ENCODE peak calls at places on chromosome 5, in eight cellular contexts. Z, M, V, D, B, K, W and S are unnamed samples.

GRCh38 chr5:87997662-87998061 is 271.0 kb downstream of the TMEM161B start:
- DNase-seq in Z (no peak), M (no peak), V (no peak), D (no peak), B (no peak), K (no peak), W (no peak), S (no peak)

GRCh38 chr5:116573617-116574431 is 799 bp downstream of the SEMA6A start:
- DNase-seq in Z (no peak), M (peak; percentile 45), V (peak; percentile 59), D (no peak), B (peak; percentile 62), K (peak; percentile 44), W (no peak), S (no peak)

GRCh38 chr5:64773533-64773932 is 4.8 kb downstream of the CWC27 start:
- DNase-seq in Z (no peak), M (peak; percentile 5), V (no peak), D (no peak), B (no peak), K (no peak), W (no peak), S (no peak)

GRCh38 chr5:126098330-126099017 is 324.7 kb upstream of the GRAMD2B start:
- DNase-seq in Z (no peak), M (no peak), V (no peak), D (no peak), B (no peak), K (no peak), W (no peak), S (no peak)

GRCh38 chr5:131634666-131634995 is 398 bp downstream of the RAPGEF6 start:
- DNase-seq in Z (peak; percentile 61), M (peak; percentile 10), V (no peak), D (peak; percentile 57), B (peak; percentile 84), K (peak; percentile 61), W (no peak), S (no peak)

GRCh38 chr5:56673171-56673570 is 142.2 kb upstream of the MAP3K1 start:
- DNase-seq in Z (no peak), M (no peak), V (no peak), D (no peak), B (no peak), K (no peak), W (no peak), S (no peak)

GRCh38 chr5:123035320-123035949 is 1.1 kb downstream of the PPIC start:
- DNase-seq in Z (no peak), M (peak; percentile 42), V (peak; percentile 35), D (peak; percentile 27), B (peak; percentile 76), K (peak; percentile 85), W (no peak), S (no peak)

GRCh38 chr5:126138475-126139005 is 284.7 kb upstream of the GRAMD2B start:
- DNase-seq in Z (no peak), M (no peak), V (no peak), D (no peak), B (no peak), K (no peak), W (no peak), S (no peak)

GRCh38 chr5:58064799-58065198 is 395.1 kb downstream of the PLK2 start:
- DNase-seq in Z (no peak), M (no peak), V (no peak), D (no peak), B (no peak), K (no peak), W (peak; percentile 55), S (no peak)

GRCh38 chr5:5492087-5492933 is 69.8 kb downstream of the ICE1 start:
- DNase-seq in Z (no peak), M (peak; percentile 76), V (peak; percentile 71), D (no peak), B (no peak), K (peak; percentile 21), W (no peak), S (peak; percentile 18)

GRCh38 chr5:117431091-117431490 is 856.5 kb upstream of the SEMA6A start:
- DNase-seq in Z (no peak), M (no peak), V (no peak), D (no peak), B (no peak), K (no peak), W (no peak), S (no peak)

GRCh38 chr5:123880875-123881274 is 368.9 kb downstream of the CSNK1G3 start:
- DNase-seq in Z (no peak), M (no peak), V (no peak), D (no peak), B (no peak), K (no peak), W (no peak), S (no peak)

GRCh38 chr5:89016741-89017312 is 133.8 kb upstream of the MEF2C start:
- DNase-seq in Z (no peak), M (no peak), V (no peak), D (no peak), B (no peak), K (no peak), W (no peak), S (no peak)

GRCh38 chr5:158802941-158803341 is 296.8 kb downstream of the EBF1 start:
- DNase-seq in Z (no peak), M (no peak), V (no peak), D (no peak), B (no peak), K (no peak), W (peak; percentile 47), S (no peak)

GRCh38 chr5:134145779-134146581 is 30.8 kb downstream of the SKP1 start:
- DNase-seq in Z (no peak), M (peak; percentile 60), V (peak; percentile 81), D (peak; percentile 77), B (peak; percentile 61), K (peak; percentile 75), W (no peak), S (no peak)

GRCh38 chr5:154521756-154522155 is 43.7 kb upstream of the HAND1 start:
- DNase-seq in Z (no peak), M (no peak), V (no peak), D (no peak), B (no peak), K (no peak), W (no peak), S (no peak)

GRCh38 chr5:75510836-75511434 is 494 bp downstream of the CERT1 start:
- DNase-seq in Z (no peak), M (peak; percentile 23), V (peak; percentile 36), D (peak; percentile 20), B (peak; percentile 78), K (peak; percentile 69), W (no peak), S (no peak)

GRCh38 chr5:63233906-63234305 is 655.3 kb downstream of the LRRC70 start:
- DNase-seq in Z (no peak), M (no peak), V (no peak), D (no peak), B (no peak), K (no peak), W (no peak), S (no peak)

GRCh38 chr5:83077662-83078261 is 415 bp downstream of the XRCC4 start:
- DNase-seq in Z (peak; percentile 2), M (no peak), V (peak; percentile 5), D (no peak), B (no peak), K (peak; percentile 5), W (no peak), S (no peak)

GRCh38 chr5:113053614-113054013 is 77.0 kb downstream of the DCP2 start:
- DNase-seq in Z (no peak), M (no peak), V (no peak), D (no peak), B (no peak), K (no peak), W (no peak), S (no peak)

GRCh38 chr5:76386360-76386759 is 16.7 kb upstream of the IQGAP2 start:
- DNase-seq in Z (no peak), M (no peak), V (no peak), D (peak; percentile 67), B (peak; percentile 86), K (peak; percentile 96), W (no peak), S (no peak)

GRCh38 chr5:54257366-54258118 is 52.8 kb downstream of the ARL15 start:
- DNase-seq in Z (no peak), M (no peak), V (no peak), D (no peak), B (no peak), K (peak; percentile 19), W (no peak), S (peak; percentile 63)

GRCh38 chr5:54249210-54250028 is 61.0 kb downstream of the ARL15 start:
- DNase-seq in Z (no peak), M (peak; percentile 16), V (peak; percentile 18), D (no peak), B (no peak), K (peak; percentile 53), W (no peak), S (no peak)

GRCh38 chr5:54259090-54259489 is 51.3 kb downstream of the ARL15 start:
- DNase-seq in Z (no peak), M (no peak), V (no peak), D (no peak), B (no peak), K (no peak), W (no peak), S (no peak)

GRCh38 chr5:54251981-54252380 is 58.4 kb downstream of the ARL15 start:
- DNase-seq in Z (no peak), M (no peak), V (no peak), D (no peak), B (no peak), K (no peak), W (no peak), S (no peak)

GRCh38 chr5:54254482-54255198 is 55.7 kb downstream of the ARL15 start:
- DNase-seq in Z (no peak), M (no peak), V (no peak), D (no peak), B (no peak), K (no peak), W (no peak), S (no peak)
- TF ChIP-seq CTCF in Z (no peak), M (no peak), V (no peak), D (no peak), B (no peak), K (no peak), W (peak; percentile 31), S (no peak)

GRCh38 chr5:55176176-55176818 is 3.3 kb upstream of the CDC20B start:
- DNase-seq in Z (no peak), M (peak; percentile 27), V (peak; percentile 29), D (no peak), B (peak; percentile 77), K (peak; percentile 69), W (no peak), S (no peak)
- TF ChIP-seq CTCF in Z (peak; percentile 64), M (no peak), V (no peak), D (no peak), B (peak; percentile 57), K (no peak), W (peak; percentile 7), S (no peak)

DNA sequence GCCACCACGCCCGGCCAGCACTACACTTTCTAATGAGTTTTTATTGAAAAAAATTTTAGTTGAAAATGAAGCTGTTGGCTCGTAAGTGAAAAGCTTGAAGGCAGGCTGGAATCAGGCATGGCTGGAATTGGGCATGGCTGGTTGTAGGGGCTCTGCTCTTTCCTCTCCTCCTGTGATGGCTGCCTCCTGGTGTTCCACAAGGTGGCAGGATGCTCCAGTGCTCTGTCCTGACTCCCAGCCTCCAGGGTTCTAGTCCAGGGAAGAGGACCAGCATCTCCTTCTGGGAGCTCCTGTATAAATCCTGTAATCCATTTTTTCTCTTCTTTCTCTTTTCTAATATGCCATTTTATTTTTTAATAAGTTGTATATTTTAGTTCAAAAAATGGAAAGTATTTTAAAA is 57.2 kb upstream of the DHFR start:
- DNase-seq in Z (no peak), M (peak; percentile 15), V (peak; percentile 35), D (no peak), B (no peak), K (no peak), W (no peak), S (no peak)
- TF ChIP-seq CTCF in Z (peak; percentile 20), M (peak; percentile 41), V (peak; percentile 51), D (no peak), B (no peak), K (no peak), W (peak; percentile 64), S (peak; percentile 41)

GRCh38 chr5:175382171-175382570 is 61.8 kb downstream of the DRD1 start:
- DNase-seq in Z (no peak), M (no peak), V (no peak), D (no peak), B (no peak), K (no peak), W (no peak), S (no peak)
- TF ChIP-seq CTCF in Z (no peak), M (no peak), V (no peak), D (no peak), B (no peak), K (no peak), W (no peak), S (no peak)